ENCODE peak calls at places on chromosomes 1 and 21, in five cellular contexts. W is HepG2, Y is K562, M is GM12878, F is upper lobe of left lung. P is an unnamed sample.

GRCh38 chr1:118913818-118914217 is 74.3 kb downstream of the TBX15 start:
- ATAC-seq in W (no peak), Y (no peak), M (no peak), F (no peak), P (no peak)

GRCh38 chr1:42676534-42677087 is 5.6 kb upstream of the YBX1 start:
- ATAC-seq in W (no peak), Y (no peak), M (no peak), F (no peak), P (no peak)

GRCh38 chr1:171267391-171267790 is 19.1 kb downstream of the FMO1 start:
- ATAC-seq in W (no peak), Y (no peak), M (no peak), F (no peak), P (no peak)

GRCh38 chr21:33265664-33266049 is 510 bp upstream of the IL10RB start:
- ATAC-seq in W (peak), Y (peak), M (peak), F (peak), P (peak)

GRCh38 chr1:214552174-214552608 is 789 bp upstream of the PTPN14 start:
- ATAC-seq in W (peak), Y (no peak), M (no peak), F (peak), P (peak)

GRCh38 chr1:119253366-119253765 is 112.9 kb upstream of the WARS2 start:
- ATAC-seq in W (no peak), Y (no peak), M (no peak), F (no peak), P (no peak)

GRCh38 chr1:111739984-111740765 is 980 bp upstream of the INKA2 start:
- ATAC-seq in W (peak), Y (peak), M (peak), F (peak), P (peak)

GRCh38 chr1:69737527-69738176 is 169.9 kb downstream of the LRRC7 start:
- ATAC-seq in W (peak), Y (peak), M (peak), F (peak), P (peak)

GRCh38 chr1:24236170-24237045 is 49.3 kb upstream of the IFNLR1 start:
- ATAC-seq in W (peak), Y (peak), M (peak), F (peak), P (peak)

GRCh38 chr1:110874303-110875215 is 1.6 kb downstream of the CD53 start:
- ATAC-seq in W (no peak), Y (peak), M (peak), F (peak), P (no peak)

GRCh38 chr1:210525759-210526158 is 197.1 kb downstream of the HHAT start:
- ATAC-seq in W (no peak), Y (no peak), M (no peak), F (no peak), P (no peak)

GRCh38 chr1:227428803-227429202 is 110.5 kb upstream of the CDC42BPA start:
- ATAC-seq in W (peak), Y (no peak), M (no peak), F (no peak), P (no peak)

GRCh38 chr1:202214089-202214843 is 20.7 kb downstream of the LGR6 start:
- ATAC-seq in W (no peak), Y (no peak), M (no peak), F (no peak), P (no peak)

GRCh38 chr1:36885537-36886441 is 148.5 kb downstream of the GRIK3 start:
- ATAC-seq in W (no peak), Y (no peak), M (no peak), F (no peak), P (no peak)

GRCh38 chr1:117017062-117017461 is 15.5 kb downstream of the CD101 start:
- ATAC-seq in W (no peak), Y (no peak), M (peak), F (no peak), P (no peak)

GRCh38 chr1:153520818-153521476 is 14.8 kb downstream of the S100A6 start:
- ATAC-seq in W (no peak), Y (no peak), M (no peak), F (no peak), P (no peak)

GRCh38 chr1:2099871-2100774 is 49.9 kb downstream of the PRKCZ start:
- ATAC-seq in W (no peak), Y (no peak), M (no peak), F (no peak), P (no peak)

GRCh38 chr21:43269461-43269860 is 100.7 kb downstream of the CRYAA start:
- ATAC-seq in W (peak), Y (peak), M (peak), F (no peak), P (no peak)

GRCh38 chr1:232335261-232335660 is 294.7 kb downstream of the SIPA1L2 start:
- ATAC-seq in W (no peak), Y (no peak), M (no peak), F (no peak), P (no peak)

GRCh38 chr21:46503922-46504539 is 45.3 kb downstream of the DIP2A start:
- ATAC-seq in W (no peak), Y (no peak), M (peak), F (no peak), P (no peak)

GRCh38 chr1:165060285-165060793 is 296.2 kb downstream of the LMX1A start:
- ATAC-seq in W (no peak), Y (no peak), M (no peak), F (no peak), P (no peak)

GRCh38 chr1:31135973-31136600 is 70.6 kb upstream of the PUM1 start:
- ATAC-seq in W (no peak), Y (no peak), M (no peak), F (no peak), P (no peak)

GRCh38 chr1:55962472-55962871 is 616.9 kb downstream of the PLPP3 start:
- ATAC-seq in W (no peak), Y (no peak), M (peak), F (no peak), P (no peak)

GRCh38 chr1:116127123-116127847 is 16.1 kb downstream of the MAB21L3 start:
- ATAC-seq in W (no peak), Y (no peak), M (no peak), F (no peak), P (no peak)

GRCh38 chr1:41404308-41404755 is 43.1 kb downstream of the FOXO6 start:
- ATAC-seq in W (no peak), Y (no peak), M (no peak), F (peak), P (no peak)

GRCh38 chr1:44251989-44252625 is 38.8 kb downstream of the DMAP1 start:
- ATAC-seq in W (no peak), Y (no peak), M (no peak), F (no peak), P (no peak)

GRCh38 chr1:87200875-87201638 is 127.6 kb upstream of the LMO4 start:
- ATAC-seq in W (no peak), Y (no peak), M (no peak), F (no peak), P (no peak)

GRCh38 chr1:231240883-231241735 is at the start of gene GNPAT:
- ATAC-seq in W (peak), Y (peak), M (peak), F (peak), P (peak)

GRCh38 chr1:245054105-245054831 is 100.5 kb upstream of the KIF26B start:
- ATAC-seq in W (no peak), Y (no peak), M (no peak), F (peak), P (no peak)

GRCh38 chr1:3092530-3092929 is 23.5 kb downstream of the PRDM16 start:
- ATAC-seq in W (no peak), Y (no peak), M (no peak), F (no peak), P (no peak)

GRCh38 chr1:187513190-187513589 is 684.4 kb downstream of the PLA2G4A start:
- ATAC-seq in W (no peak), Y (no peak), M (no peak), F (no peak), P (no peak)

GRCh38 chr1:159867322-159868064 is 5.0 kb upstream of the VSIG8 start:
- ATAC-seq in W (no peak), Y (no peak), M (no peak), F (peak), P (peak)

GRCh38 chr1:15696956-15697521 is 12.9 kb downstream of the PLEKHM2 start:
- ATAC-seq in W (no peak), Y (no peak), M (peak), F (peak), P (no peak)

GRCh38 chr1:1833456-1833855 is 55.2 kb upstream of the NADK start:
- ATAC-seq in W (peak), Y (no peak), M (peak), F (no peak), P (no peak)

GRCh38 chr1:77942400-77943140 is 36.3 kb downstream of the FUBP1 start:
- ATAC-seq in W (no peak), Y (peak), M (no peak), F (no peak), P (no peak)

GRCh38 chr1:15952317-15953258 is 23.3 kb downstream of the ZBTB17 start:
- ATAC-seq in W (no peak), Y (peak), M (no peak), F (no peak), P (no peak)

GRCh38 chr1:161260939-161261858 is 2.7 kb downstream of the PCP4L1 start:
- ATAC-seq in W (peak), Y (no peak), M (peak), F (no peak), P (no peak)

GRCh38 chr1:29991815-29992214 is 731.6 kb downstream of the MATN1 start:
- ATAC-seq in W (no peak), Y (no peak), M (no peak), F (no peak), P (no peak)

GRCh38 chr1:29993950-29994349 is 729.4 kb downstream of the MATN1 start:
- ATAC-seq in W (no peak), Y (no peak), M (no peak), F (no peak), P (no peak)

GRCh38 chr1:29990304-29990703 is 733.1 kb downstream of the MATN1 start:
- ATAC-seq in W (no peak), Y (no peak), M (no peak), F (no peak), P (no peak)

GRCh38 chr1:29986986-29987385 is 736.4 kb downstream of the MATN1 start:
- ATAC-seq in W (peak), Y (no peak), M (no peak), F (peak), P (peak)

DNA sequence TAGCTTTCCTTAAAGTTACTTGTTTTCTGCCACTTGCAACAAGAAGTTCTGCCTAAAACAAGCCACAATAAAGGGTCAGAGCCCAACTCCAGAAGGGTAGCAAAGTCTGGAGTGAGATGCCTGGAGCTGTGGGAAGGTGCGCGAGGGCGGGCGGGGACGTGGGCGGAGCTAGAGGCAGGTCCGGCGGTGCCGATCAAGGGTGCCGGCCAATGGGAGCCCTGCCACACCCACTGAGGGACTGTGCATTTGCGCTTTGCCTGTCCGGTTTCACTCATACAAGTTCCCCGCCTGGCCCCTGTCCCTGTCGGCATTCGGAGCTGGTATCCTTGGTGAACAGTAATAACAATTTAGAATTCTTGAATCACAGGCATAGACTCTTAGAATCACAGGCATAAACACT is 732.4 kb downstream of the MATN1 start:
- ATAC-seq in W (no peak), Y (peak), M (no peak), F (peak), P (no peak)
- TF ChIP-seq POLR2AphosphoS5 in W (no peak), Y (no peak), M (no peak), F (no peak), P (no peak)

DNA sequence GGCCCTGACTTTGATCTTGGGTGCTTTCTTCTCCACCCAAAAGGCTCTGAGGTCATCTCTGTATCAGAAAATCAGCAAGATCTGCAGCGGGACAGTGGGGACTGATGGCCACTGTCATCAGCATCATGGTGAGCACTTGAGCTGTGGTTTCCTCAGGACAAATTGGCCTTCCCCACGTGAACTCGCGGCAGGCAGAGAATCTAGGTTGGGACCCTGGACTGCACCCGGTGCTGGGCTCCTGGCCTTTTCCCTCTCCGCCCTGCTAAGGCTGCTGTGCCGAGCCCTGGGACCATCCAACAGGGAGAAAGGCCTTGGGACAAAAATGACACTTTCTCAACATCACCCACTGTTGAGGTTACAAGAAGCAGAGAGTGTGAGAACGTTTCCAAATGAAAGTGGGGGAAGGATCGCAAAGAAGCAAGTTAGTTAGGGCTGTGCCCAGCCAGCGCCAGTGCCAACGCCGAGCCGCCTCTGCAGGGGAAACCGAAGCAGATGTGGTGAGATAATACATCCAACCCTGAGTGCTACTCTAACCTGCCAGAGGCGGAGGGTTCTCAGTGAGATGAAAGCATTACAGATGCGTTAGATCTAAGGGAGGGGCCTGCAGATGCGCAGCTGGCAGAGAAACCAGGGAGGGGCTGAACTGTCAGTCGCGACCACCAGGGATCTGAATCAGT is 9.1 kb upstream of the UMODL1 start:
- ATAC-seq in W (peak), Y (no peak), M (peak), F (no peak), P (no peak)
- TF ChIP-seq CTCF in W (no peak), Y (no peak), M (no peak), F (no peak), P (no peak)

GRCh38 chr1:150154143-150154542 is 4.4 kb downstream of the PLEKHO1 start:
- ATAC-seq in W (no peak), Y (no peak), M (no peak), F (no peak), P (no peak)
- TF ChIP-seq EP300 in W (no peak), Y (no peak), M (no peak), F (no peak), P (no peak)

GRCh38 chr1:109844609-109845008 is 66.0 kb upstream of the CSF1 start:
- ATAC-seq in W (no peak), Y (no peak), M (no peak), F (no peak), P (no peak)

GRCh38 chr1:109845658-109846057 is 65.0 kb upstream of the CSF1 start:
- ATAC-seq in W (no peak), Y (no peak), M (no peak), F (no peak), P (no peak)

GRCh38 chr1:109846846-109847245 is 63.8 kb upstream of the CSF1 start:
- ATAC-seq in W (no peak), Y (no peak), M (no peak), F (no peak), P (no peak)

GRCh38 chr1:109847251-109847650 is 63.4 kb upstream of the CSF1 start:
- ATAC-seq in W (no peak), Y (no peak), M (no peak), F (no peak), P (no peak)

DNA sequence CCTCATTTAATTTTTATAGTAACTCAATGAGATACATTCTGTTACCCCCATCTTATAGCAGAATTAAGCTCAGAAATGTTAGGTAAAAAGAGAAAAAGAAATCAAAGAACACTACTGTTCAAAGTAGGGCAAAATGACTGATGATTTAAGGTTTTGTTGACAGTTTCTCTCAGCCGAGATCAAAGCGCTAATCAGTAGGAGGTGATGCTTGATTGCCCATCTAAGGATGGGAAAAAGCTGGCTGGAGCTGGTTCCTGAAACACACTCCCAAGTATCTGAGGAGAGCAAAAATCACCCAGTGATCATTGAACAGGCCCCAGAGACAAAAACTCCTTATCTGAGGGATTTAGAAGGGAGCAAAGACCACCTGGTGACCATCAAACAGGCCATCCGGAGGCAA is 64.5 kb upstream of the CSF1 start:
- ATAC-seq in W (no peak), Y (no peak), M (no peak), F (no peak), P (no peak)
- TF ChIP-seq POLR2AphosphoS5 in W (no peak), Y (no peak), M (no peak), F (no peak), P (no peak)

GRCh38 chr1:9128520-9129371 is at the start of gene GPR157:
- ATAC-seq in W (peak), Y (peak), M (peak), F (peak), P (peak)
- TF ChIP-seq CTCF in W (peak), Y (no peak), M (no peak), F (no peak), P (no peak)

DNA sequence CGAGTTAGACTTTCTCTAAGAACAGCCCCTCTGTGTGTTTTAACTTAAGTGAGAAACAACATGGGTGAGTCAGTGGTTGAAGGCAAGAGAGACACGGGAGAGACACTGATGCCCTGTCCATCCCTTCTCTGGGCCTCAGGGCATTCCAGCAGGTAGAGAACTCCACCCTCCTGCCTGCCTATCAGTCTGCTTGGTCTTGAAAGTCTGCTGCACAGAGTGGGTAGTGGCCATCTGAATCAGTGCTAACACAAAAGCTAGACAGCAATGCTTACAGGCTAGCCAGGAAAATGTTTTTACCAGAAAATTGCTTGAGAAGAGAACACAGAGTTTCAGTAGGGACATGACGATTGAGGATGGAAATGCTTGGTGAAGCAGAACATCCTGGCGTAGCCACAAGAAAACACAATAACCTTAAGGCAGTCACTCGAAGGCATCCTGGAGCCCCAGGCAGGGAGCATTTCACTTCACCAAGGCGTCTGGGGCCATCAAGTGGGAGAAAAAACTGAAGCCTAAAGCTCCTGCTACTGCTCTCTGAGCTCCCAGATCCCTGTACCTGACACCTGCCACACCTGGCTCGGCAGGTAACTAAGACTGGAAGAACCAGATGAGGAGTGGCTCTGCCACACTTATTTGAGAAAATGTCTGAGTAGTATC is 17.9 kb upstream of the LBR start:
- ATAC-seq in W (no peak), Y (no peak), M (no peak), F (no peak), P (peak)
- TF ChIP-seq EP300 in W (no peak), Y (no peak), M (no peak), F (no peak), P (peak)

P was measured in gastroesophageal sphincter.